ENCODE peak calls at places on chromosome 17, in seven cellular contexts. J, T, F, D, G, O and E are unnamed samples.

GRCh38 chr17:72512649-72513556 is 392.1 kb downstream of the SOX9 start:
- DNase-seq in G (no peak), D (no peak), T (no peak), J (no peak), F (no peak), O (no peak), E (no peak)

GRCh38 chr17:64920419-64921172 is 1.3 kb upstream of the LRRC37A3 start:
- DNase-seq in J (no peak), T (peak), D (no peak), G (no peak), F (no peak), O (no peak), E (no peak)

GRCh38 chr17:82440991-82441627 is 9.4 kb downstream of the CYBC1 start:
- DNase-seq in T (no peak), F (no peak), O (peak), G (no peak), J (no peak), D (no peak), E (no peak)

GRCh38 chr17:59490259-59490658 is 75.2 kb upstream of the DHX40 start:
- DNase-seq in J (no peak), O (no peak), G (no peak), F (no peak), T (no peak), D (no peak), E (no peak)

GRCh38 chr17:82303944-82304808 is 13.2 kb downstream of the CD7 start:
- DNase-seq in F (no peak), D (no peak), T (no peak), G (no peak), J (no peak), O (peak), E (peak)

GRCh38 chr17:2395258-2396170 is 5.3 kb downstream of the MNT start:
- DNase-seq in D (no peak), O (peak), T (peak), G (no peak), J (peak), F (no peak), E (no peak)

GRCh38 chr17:35804658-35805192 is 4.6 kb upstream of the TAF15 start:
- DNase-seq in D (no peak), J (peak), F (no peak), T (peak), G (peak), O (peak), E (peak)

GRCh38 chr17:74754832-74755231 is 6.4 kb downstream of the NHERF1 start:
- DNase-seq in J (no peak), G (no peak), F (no peak), O (no peak), D (no peak), T (no peak), E (no peak)

GRCh38 chr17:17541640-17542001 is 45.4 kb upstream of the RASD1 start:
- DNase-seq in D (no peak), J (no peak), G (no peak), O (no peak), T (no peak), F (no peak), E (no peak)

GRCh38 chr17:12041316-12041715 is 20.6 kb downstream of the MAP2K4 start:
- DNase-seq in D (no peak), F (no peak), J (peak), T (peak), G (peak), O (peak), E (no peak)

GRCh38 chr17:80117491-80118401 is 16.4 kb downstream of the GAA start:
- DNase-seq in G (no peak), O (no peak), D (no peak), J (no peak), F (no peak), T (no peak), E (no peak)

GRCh38 chr17:10226930-10227695 is 28.7 kb upstream of the GAS7 start:
- DNase-seq in J (no peak), G (no peak), O (peak), F (no peak), D (peak), T (peak), E (peak)
- TF ChIP-seq CTCF in J (peak), G (peak), O (peak), F (peak), D (peak), T (peak), E (peak)

DNA sequence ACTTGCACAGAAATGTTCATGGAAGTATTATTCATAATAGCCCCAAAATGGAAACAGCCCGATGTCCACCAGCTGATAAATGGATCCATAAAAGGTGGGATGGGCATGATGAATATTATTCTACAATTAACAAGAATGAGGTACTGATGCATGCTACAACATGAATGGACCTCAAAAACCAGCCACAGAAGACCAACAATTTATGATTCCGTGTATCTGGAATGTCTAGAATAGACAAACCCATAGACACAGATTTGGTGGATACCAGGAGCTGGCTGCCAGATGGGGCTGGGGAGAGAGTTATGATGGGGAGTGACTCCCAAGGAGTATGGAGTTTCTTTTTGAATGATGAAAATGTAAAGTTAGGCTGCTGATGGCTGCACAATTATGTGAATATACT is 10.8 kb upstream of the NAGLU start:
- DNase-seq in F (no peak), T (no peak), O (no peak), J (peak), D (no peak), G (peak), E (no peak)
- H3K4me3 ChIP-seq in F (no peak), T (no peak), O (no peak), J (no peak), D (no peak), G (no peak), E (no peak)

GRCh38 chr17:38674749-38675615 is at the start of gene EPOP:
- DNase-seq in D (peak), J (peak), F (peak), G (no peak), O (peak), T (peak), E (peak)

GRCh38 chr17:38673714-38674012 is 1.1 kb downstream of the EPOP start:
- DNase-seq in T (peak), O (peak), D (no peak), J (no peak), F (no peak), G (no peak), E (no peak)

GRCh38 chr17:38671939-38672720 is 2.6 kb downstream of the EPOP start:
- DNase-seq in J (no peak), T (no peak), D (no peak), F (no peak), O (no peak), G (no peak), E (peak)

GRCh38 chr17:38672788-38673713 is 1.7 kb downstream of the EPOP start:
- DNase-seq in G (no peak), T (no peak), F (no peak), D (no peak), O (no peak), J (no peak), E (no peak)

DNA sequence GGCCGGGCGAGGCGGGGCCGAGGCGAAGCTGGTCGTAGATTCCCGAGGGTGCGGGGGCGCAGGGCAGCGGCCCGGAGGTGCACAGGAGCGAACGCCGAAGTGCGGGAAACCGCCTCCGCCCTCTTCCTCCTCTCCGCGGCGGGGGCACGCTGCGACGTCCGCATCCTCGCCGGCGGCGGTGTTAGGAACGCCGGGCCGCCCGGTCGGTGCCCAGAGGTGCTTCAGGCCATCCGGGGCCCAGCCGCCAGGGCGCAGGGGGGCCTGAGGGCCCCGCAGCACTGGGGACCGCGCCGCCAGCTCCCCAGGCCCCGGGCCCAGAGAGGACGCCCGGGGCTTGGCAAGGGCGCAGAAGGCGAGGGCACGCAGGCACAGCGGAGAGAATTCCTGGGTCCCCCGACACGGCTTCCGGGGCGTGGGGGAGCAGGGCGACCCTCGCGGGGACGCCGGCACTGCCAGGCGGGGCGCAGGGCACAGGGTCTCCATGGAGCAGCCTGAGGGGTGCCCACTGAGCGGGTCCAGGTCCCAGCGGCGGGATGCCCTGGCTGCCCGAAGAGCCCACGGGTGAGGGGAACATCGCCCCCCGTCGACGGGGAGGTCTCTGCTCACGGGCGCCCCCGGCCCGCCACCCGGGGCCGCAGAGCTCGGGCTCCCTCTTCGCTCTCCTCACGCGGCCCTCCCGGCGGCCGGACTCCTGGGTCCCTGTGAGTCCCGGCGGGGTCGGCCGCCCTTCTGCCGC is 576 bp downstream of the EPOP start:
- DNase-seq in G (no peak), O (no peak), D (peak), J (no peak), F (no peak), T (peak), E (peak)
- TF ChIP-seq CTCF in G (no peak), O (no peak), D (no peak), J (no peak), F (peak), T (peak), E (peak)

GRCh38 chr17:4610656-4611055 is 26.3 kb downstream of the SMTNL2 start:
- DNase-seq in T (no peak), F (no peak), G (no peak), O (no peak), D (no peak), J (no peak), E (peak)

GRCh38 chr17:4607261-4607731 is 23.0 kb downstream of the SMTNL2 start:
- DNase-seq in J (no peak), F (no peak), T (no peak), O (peak), D (no peak), G (no peak), E (no peak)

GRCh38 chr17:4609761-4610160 is 25.4 kb downstream of the SMTNL2 start:
- DNase-seq in T (no peak), D (no peak), O (no peak), G (no peak), J (no peak), F (no peak), E (no peak)

GRCh38 chr17:4607773-4608187 is 23.5 kb downstream of the SMTNL2 start:
- DNase-seq in G (no peak), D (no peak), T (no peak), F (no peak), J (peak), O (peak), E (no peak)

DNA sequence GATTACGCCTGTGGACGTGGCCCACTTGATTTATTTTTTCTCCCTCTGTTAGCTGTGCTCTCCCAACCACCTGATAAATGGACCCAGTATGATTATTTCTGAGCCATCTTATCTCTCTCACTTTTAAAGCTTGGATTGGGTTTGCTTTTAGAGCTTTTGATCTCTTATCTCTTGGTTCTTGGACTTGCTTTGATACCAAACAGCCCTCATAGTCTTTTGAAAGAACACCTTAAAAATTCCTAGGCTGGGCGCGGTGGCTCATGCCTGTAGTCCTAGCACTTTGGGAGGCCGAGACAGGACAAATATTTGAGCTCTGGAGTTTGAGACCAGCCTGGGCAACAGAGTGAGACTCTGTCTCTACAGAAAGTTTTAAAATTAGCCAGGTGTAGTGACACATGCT is 25.8 kb downstream of the SMTNL2 start:
- DNase-seq in D (no peak), J (no peak), G (no peak), O (no peak), F (no peak), T (no peak), E (peak)
- H3K4me3 ChIP-seq in D (no peak), J (no peak), G (no peak), O (no peak), F (no peak), T (no peak), E (peak)

GRCh38 chr17:44014437-44015172 is at the start of gene TMEM101:
- DNase-seq in F (peak), O (peak), J (peak), T (peak), D (peak), G (peak), E (peak)
- TF ChIP-seq CTCF in F (no peak), O (no peak), J (no peak), T (no peak), D (no peak), G (no peak), E (no peak)

GRCh38 chr17:42564815-42565522 is 1.9 kb upstream of the MLX start:
- DNase-seq in O (no peak), D (no peak), G (no peak), F (no peak), J (no peak), T (no peak), E (no peak)

GRCh38 chr17:42562845-42563509 is 1.0 kb downstream of the COASY start:
- DNase-seq in D (no peak), F (no peak), T (no peak), J (peak), O (peak), G (no peak), E (no peak)

GRCh38 chr17:42561908-42562844 is at the start of gene COASY:
- DNase-seq in F (peak), G (peak), T (peak), J (peak), D (peak), O (peak), E (peak)

GRCh38 chr17:42563950-42564349 is 2.0 kb downstream of the COASY start:
- DNase-seq in J (no peak), O (no peak), D (no peak), G (no peak), F (no peak), T (no peak), E (no peak)

GRCh38 chr17:42563543-42563942 is 1.6 kb downstream of the COASY start:
- DNase-seq in J (no peak), O (no peak), F (no peak), T (no peak), G (no peak), D (no peak), E (no peak)
- H3K4me3 ChIP-seq in J (peak), O (peak), F (peak), T (peak), G (peak), D (no peak), E (no peak)